ENCODE peak calls at places on chromosomes 13 and 19, in eight cellular contexts. One of them, this sample, is unnamed.

GRCh38 chr13:104553156-104553555 is 1486.9 kb upstream of the SLC10A2 start:
- DNase-seq in SHP77: no peak
- DNase-seq in effector memory CD8-positive, alpha-beta T cell: no peak
- DNase-seq in activated CD4-positive, alpha-beta T cell treated with anti-CD3 and anti-CD28 coated beads for 24 hours: no peak
- DNase-seq in AG09319: no peak
- DNase-seq in NCI-H2029: no peak
- DNase-seq in PC-9: no peak
- DNase-seq in fibroblast of mammary gland: no peak
- DNase-seq in this sample: no peak

GRCh38 chr13:112874751-112875300 is 94.2 kb upstream of the MCF2L start:
- DNase-seq in SHP77: no peak
- DNase-seq in effector memory CD8-positive, alpha-beta T cell: no peak
- DNase-seq in activated CD4-positive, alpha-beta T cell treated with anti-CD3 and anti-CD28 coated beads for 24 hours: no peak
- DNase-seq in AG09319: no peak
- DNase-seq in NCI-H2029: no peak
- DNase-seq in PC-9: no peak
- DNase-seq in fibroblast of mammary gland: no peak
- DNase-seq in this sample: no peak

GRCh38 chr19:15469513-15470297 is 5.4 kb upstream of the RASAL3 start:
- DNase-seq in SHP77: no peak
- DNase-seq in effector memory CD8-positive, alpha-beta T cell: no peak
- DNase-seq in activated CD4-positive, alpha-beta T cell treated with anti-CD3 and anti-CD28 coated beads for 24 hours: no peak
- DNase-seq in AG09319: no peak
- DNase-seq in NCI-H2029: no peak
- DNase-seq in PC-9: no peak
- DNase-seq in fibroblast of mammary gland: no peak
- DNase-seq in this sample: no peak

GRCh38 chr13:46552302-46552680 is 679 bp upstream of the LRCH1 start:
- DNase-seq in SHP77: no peak
- DNase-seq in effector memory CD8-positive, alpha-beta T cell: no peak
- DNase-seq in activated CD4-positive, alpha-beta T cell treated with anti-CD3 and anti-CD28 coated beads for 24 hours: no peak
- DNase-seq in AG09319: no peak
- DNase-seq in NCI-H2029: no peak
- DNase-seq in PC-9: no peak
- DNase-seq in fibroblast of mammary gland: no peak
- DNase-seq in this sample: no peak

GRCh38 chr13:40149611-40150283 is 494.3 kb downstream of the COG6 start:
- DNase-seq in SHP77: no peak
- DNase-seq in effector memory CD8-positive, alpha-beta T cell: no peak
- DNase-seq in activated CD4-positive, alpha-beta T cell treated with anti-CD3 and anti-CD28 coated beads for 24 hours: no peak
- DNase-seq in AG09319: peak; percentile 18
- DNase-seq in NCI-H2029: no peak
- DNase-seq in PC-9: no peak
- DNase-seq in fibroblast of mammary gland: peak; percentile 95
- DNase-seq in this sample: no peak

GRCh38 chr13:73520566-73521290 is 461.9 kb downstream of the KLF5 start:
- DNase-seq in SHP77: no peak
- DNase-seq in effector memory CD8-positive, alpha-beta T cell: no peak
- DNase-seq in activated CD4-positive, alpha-beta T cell treated with anti-CD3 and anti-CD28 coated beads for 24 hours: no peak
- DNase-seq in AG09319: no peak
- DNase-seq in NCI-H2029: no peak
- DNase-seq in PC-9: no peak
- DNase-seq in fibroblast of mammary gland: no peak
- DNase-seq in this sample: no peak

GRCh38 chr13:41196620-41197019 is 2.3 kb upstream of the KBTBD7 start:
- DNase-seq in SHP77: no peak
- DNase-seq in effector memory CD8-positive, alpha-beta T cell: no peak
- DNase-seq in activated CD4-positive, alpha-beta T cell treated with anti-CD3 and anti-CD28 coated beads for 24 hours: no peak
- DNase-seq in AG09319: no peak
- DNase-seq in NCI-H2029: no peak
- DNase-seq in PC-9: no peak
- DNase-seq in fibroblast of mammary gland: peak; percentile 31
- DNase-seq in this sample: no peak

GRCh38 chr13:113974304-113975281 is 717 bp upstream of the C13orf46 start:
- DNase-seq in SHP77: no peak
- DNase-seq in effector memory CD8-positive, alpha-beta T cell: no peak
- DNase-seq in activated CD4-positive, alpha-beta T cell treated with anti-CD3 and anti-CD28 coated beads for 24 hours: no peak
- DNase-seq in AG09319: no peak
- DNase-seq in NCI-H2029: no peak
- DNase-seq in PC-9: no peak
- DNase-seq in fibroblast of mammary gland: no peak
- DNase-seq in this sample: no peak

GRCh38 chr13:87779451-87779850 is 108.3 kb downstream of the SLITRK5 start:
- DNase-seq in SHP77: no peak
- DNase-seq in effector memory CD8-positive, alpha-beta T cell: no peak
- DNase-seq in activated CD4-positive, alpha-beta T cell treated with anti-CD3 and anti-CD28 coated beads for 24 hours: no peak
- DNase-seq in AG09319: no peak
- DNase-seq in NCI-H2029: no peak
- DNase-seq in PC-9: no peak
- DNase-seq in fibroblast of mammary gland: peak; percentile 6
- DNase-seq in this sample: no peak

GRCh38 chr13:108795841-108796240 is 166.4 kb downstream of the MYO16 start:
- DNase-seq in SHP77: no peak
- DNase-seq in effector memory CD8-positive, alpha-beta T cell: no peak
- DNase-seq in activated CD4-positive, alpha-beta T cell treated with anti-CD3 and anti-CD28 coated beads for 24 hours: no peak
- DNase-seq in AG09319: no peak
- DNase-seq in NCI-H2029: no peak
- DNase-seq in PC-9: no peak
- DNase-seq in fibroblast of mammary gland: no peak
- DNase-seq in this sample: no peak

GRCh38 chr19:2815191-2815614 is 4.5 kb upstream of the ZNF554 start:
- DNase-seq in SHP77: no peak
- DNase-seq in effector memory CD8-positive, alpha-beta T cell: no peak
- DNase-seq in activated CD4-positive, alpha-beta T cell treated with anti-CD3 and anti-CD28 coated beads for 24 hours: no peak
- DNase-seq in AG09319: no peak
- DNase-seq in NCI-H2029: no peak
- DNase-seq in PC-9: no peak
- DNase-seq in fibroblast of mammary gland: no peak
- DNase-seq in this sample: no peak

GRCh38 chr19:5131031-5131865 is 162.3 kb downstream of the KDM4B start:
- DNase-seq in SHP77: no peak
- DNase-seq in effector memory CD8-positive, alpha-beta T cell: no peak
- DNase-seq in activated CD4-positive, alpha-beta T cell treated with anti-CD3 and anti-CD28 coated beads for 24 hours: no peak
- DNase-seq in AG09319: no peak
- DNase-seq in NCI-H2029: no peak
- DNase-seq in PC-9: no peak
- DNase-seq in fibroblast of mammary gland: no peak
- DNase-seq in this sample: no peak

GRCh38 chr19:8361921-8362793 is 1.8 kb upstream of the ANGPTL4 start:
- DNase-seq in SHP77: peak; percentile 88
- DNase-seq in effector memory CD8-positive, alpha-beta T cell: no peak
- DNase-seq in activated CD4-positive, alpha-beta T cell treated with anti-CD3 and anti-CD28 coated beads for 24 hours: no peak
- DNase-seq in AG09319: peak; percentile 96
- DNase-seq in NCI-H2029: peak; percentile 95
- DNase-seq in PC-9: peak; percentile 98
- DNase-seq in fibroblast of mammary gland: peak; percentile 99
- DNase-seq in this sample: no peak

GRCh38 chr13:99658266-99658991 is 157.2 kb downstream of the TM9SF2 start:
- DNase-seq in SHP77: peak; percentile 63
- DNase-seq in effector memory CD8-positive, alpha-beta T cell: peak; percentile 27
- DNase-seq in activated CD4-positive, alpha-beta T cell treated with anti-CD3 and anti-CD28 coated beads for 24 hours: peak; percentile 23
- DNase-seq in AG09319: peak; percentile 29
- DNase-seq in NCI-H2029: no peak
- DNase-seq in PC-9: no peak
- DNase-seq in fibroblast of mammary gland: peak; percentile 69
- DNase-seq in this sample: no peak

GRCh38 chr13:35856721-35857346 is 274.3 kb downstream of the DCLK1 start:
- DNase-seq in SHP77: no peak
- DNase-seq in effector memory CD8-positive, alpha-beta T cell: no peak
- DNase-seq in activated CD4-positive, alpha-beta T cell treated with anti-CD3 and anti-CD28 coated beads for 24 hours: no peak
- DNase-seq in AG09319: no peak
- DNase-seq in NCI-H2029: no peak
- DNase-seq in PC-9: no peak
- DNase-seq in fibroblast of mammary gland: no peak
- DNase-seq in this sample: no peak

GRCh38 chr19:13064092-13064489 is 38.6 kb downstream of the LYL1 start:
- DNase-seq in SHP77: no peak
- DNase-seq in effector memory CD8-positive, alpha-beta T cell: no peak
- DNase-seq in activated CD4-positive, alpha-beta T cell treated with anti-CD3 and anti-CD28 coated beads for 24 hours: no peak
- DNase-seq in AG09319: no peak
- DNase-seq in NCI-H2029: no peak
- DNase-seq in PC-9: no peak
- DNase-seq in fibroblast of mammary gland: no peak
- DNase-seq in this sample: no peak

GRCh38 chr19:36086326-36086725 is 24.6 kb upstream of the OVOL3 start:
- DNase-seq in SHP77: no peak
- DNase-seq in effector memory CD8-positive, alpha-beta T cell: no peak
- DNase-seq in activated CD4-positive, alpha-beta T cell treated with anti-CD3 and anti-CD28 coated beads for 24 hours: no peak
- DNase-seq in AG09319: no peak
- DNase-seq in NCI-H2029: no peak
- DNase-seq in PC-9: no peak
- DNase-seq in fibroblast of mammary gland: no peak
- DNase-seq in this sample: no peak

GRCh38 chr13:105982219-105982618 is 553.2 kb downstream of the EFNB2 start:
- DNase-seq in SHP77: no peak
- DNase-seq in effector memory CD8-positive, alpha-beta T cell: no peak
- DNase-seq in activated CD4-positive, alpha-beta T cell treated with anti-CD3 and anti-CD28 coated beads for 24 hours: no peak
- DNase-seq in AG09319: no peak
- DNase-seq in NCI-H2029: no peak
- DNase-seq in PC-9: no peak
- DNase-seq in fibroblast of mammary gland: no peak
- DNase-seq in this sample: peak; percentile 22

GRCh38 chr13:101346161-101346560 is 70.1 kb downstream of the NALCN start:
- DNase-seq in SHP77: no peak
- DNase-seq in effector memory CD8-positive, alpha-beta T cell: no peak
- DNase-seq in activated CD4-positive, alpha-beta T cell treated with anti-CD3 and anti-CD28 coated beads for 24 hours: no peak
- DNase-seq in AG09319: no peak
- DNase-seq in NCI-H2029: no peak
- DNase-seq in PC-9: no peak
- DNase-seq in fibroblast of mammary gland: no peak
- DNase-seq in this sample: no peak

GRCh38 chr13:19862511-19863313 is 737 bp downstream of the ZMYM5 start:
- DNase-seq in SHP77: no peak
- DNase-seq in effector memory CD8-positive, alpha-beta T cell: peak; percentile 36
- DNase-seq in activated CD4-positive, alpha-beta T cell treated with anti-CD3 and anti-CD28 coated beads for 24 hours: peak; percentile 7
- DNase-seq in AG09319: no peak
- DNase-seq in NCI-H2029: no peak
- DNase-seq in PC-9: peak; percentile 35
- DNase-seq in fibroblast of mammary gland: peak; percentile 31
- DNase-seq in this sample: no peak

GRCh38 chr19:29016353-29016752 is 196.6 kb downstream of the UQCRFS1 start:
- DNase-seq in SHP77: no peak
- DNase-seq in effector memory CD8-positive, alpha-beta T cell: no peak
- DNase-seq in activated CD4-positive, alpha-beta T cell treated with anti-CD3 and anti-CD28 coated beads for 24 hours: no peak
- DNase-seq in AG09319: no peak
- DNase-seq in NCI-H2029: no peak
- DNase-seq in PC-9: no peak
- DNase-seq in fibroblast of mammary gland: no peak
- DNase-seq in this sample: no peak

GRCh38 chr13:87535911-87536310 is 135.3 kb upstream of the SLITRK5 start:
- DNase-seq in SHP77: no peak
- DNase-seq in effector memory CD8-positive, alpha-beta T cell: no peak
- DNase-seq in activated CD4-positive, alpha-beta T cell treated with anti-CD3 and anti-CD28 coated beads for 24 hours: no peak
- DNase-seq in AG09319: no peak
- DNase-seq in NCI-H2029: no peak
- DNase-seq in PC-9: no peak
- DNase-seq in fibroblast of mammary gland: no peak
- DNase-seq in this sample: no peak

GRCh38 chr13:112690242-112690943 is 555 bp downstream of the ATP11A start:
- DNase-seq in SHP77: peak; percentile 68
- DNase-seq in effector memory CD8-positive, alpha-beta T cell: no peak
- DNase-seq in activated CD4-positive, alpha-beta T cell treated with anti-CD3 and anti-CD28 coated beads for 24 hours: no peak
- DNase-seq in AG09319: no peak
- DNase-seq in NCI-H2029: no peak
- DNase-seq in PC-9: no peak
- DNase-seq in fibroblast of mammary gland: no peak
- DNase-seq in this sample: no peak

GRCh38 chr19:7179917-7180306 is 110.4 kb downstream of the ZNF557 start:
- DNase-seq in SHP77: no peak
- DNase-seq in effector memory CD8-positive, alpha-beta T cell: no peak
- DNase-seq in activated CD4-positive, alpha-beta T cell treated with anti-CD3 and anti-CD28 coated beads for 24 hours: no peak
- DNase-seq in AG09319: no peak
- DNase-seq in NCI-H2029: no peak
- DNase-seq in PC-9: no peak
- DNase-seq in fibroblast of mammary gland: no peak
- DNase-seq in this sample: no peak

GRCh38 chr19:19514215-19514633 is 1.1 kb downstream of the TSSK6 start:
- DNase-seq in SHP77: no peak
- DNase-seq in effector memory CD8-positive, alpha-beta T cell: no peak
- DNase-seq in activated CD4-positive, alpha-beta T cell treated with anti-CD3 and anti-CD28 coated beads for 24 hours: no peak
- DNase-seq in AG09319: peak; percentile 29
- DNase-seq in NCI-H2029: no peak
- DNase-seq in PC-9: no peak
- DNase-seq in fibroblast of mammary gland: peak; percentile 66
- DNase-seq in this sample: no peak